ENCODE peak calls at places on chromosomes 13 and 19, in five cellular contexts. One of them, this sample, is unnamed.

GRCh38 chr19:17929056-17929455 is 3.8 kb upstream of the CCDC124 start:
- DNase-seq in Panc1: no peak
- DNase-seq in H1: no peak
- DNase-seq in sigmoid colon: no peak
- DNase-seq in SK-N-SH: no peak
- DNase-seq in this sample: no peak

GRCh38 chr19:1074512-1075283 is 7.7 kb downstream of the ARHGAP45 start:
- DNase-seq in Panc1: no peak
- DNase-seq in SK-N-SH: peak; percentile 100
- DNase-seq in H1: no peak
- DNase-seq in sigmoid colon: peak; percentile 87
- DNase-seq in this sample: no peak

GRCh38 chr19:3867971-3868769 is 668 bp downstream of the ZFR2 start:
- DNase-seq in SK-N-SH: peak; percentile 71
- DNase-seq in Panc1: no peak
- DNase-seq in sigmoid colon: no peak
- DNase-seq in H1: no peak
- DNase-seq in this sample: no peak

GRCh38 chr13:113654591-113655357 is 3.2 kb downstream of the ATP4B start:
- DNase-seq in Panc1: no peak
- DNase-seq in H1: no peak
- DNase-seq in sigmoid colon: peak; percentile 42
- DNase-seq in SK-N-SH: no peak
- DNase-seq in this sample: no peak

GRCh38 chr13:64441740-64442139 is 2788.4 kb downstream of the PCDH9 start:
- DNase-seq in H1: no peak
- DNase-seq in sigmoid colon: no peak
- DNase-seq in Panc1: no peak
- DNase-seq in SK-N-SH: no peak
- DNase-seq in this sample: no peak

GRCh38 chr13:47901451-47901850 is 99.6 kb downstream of the SUCLA2 start:
- DNase-seq in Panc1: no peak
- DNase-seq in sigmoid colon: no peak
- DNase-seq in SK-N-SH: no peak
- DNase-seq in H1: no peak
- DNase-seq in this sample: no peak

GRCh38 chr13:51502206-51502651 is 49.4 kb upstream of the INTS6 start:
- DNase-seq in Panc1: no peak
- DNase-seq in SK-N-SH: no peak
- DNase-seq in H1: no peak
- DNase-seq in sigmoid colon: no peak
- DNase-seq in this sample: peak; percentile 57

GRCh38 chr13:99386911-99387788 is 80.0 kb upstream of the GPR183 start:
- DNase-seq in H1: peak; percentile 31
- DNase-seq in SK-N-SH: peak; percentile 58
- DNase-seq in sigmoid colon: no peak
- DNase-seq in Panc1: peak; percentile 32
- DNase-seq in this sample: no peak

GRCh38 chr19:49458567-49458903 is 5.5 kb downstream of the ALDH16A1 start:
- DNase-seq in Panc1: no peak
- DNase-seq in H1: no peak
- DNase-seq in sigmoid colon: no peak
- DNase-seq in SK-N-SH: no peak
- DNase-seq in this sample: no peak

GRCh38 chr13:75938811-75939525 is 302.8 kb downstream of the LMO7 start:
- DNase-seq in SK-N-SH: no peak
- DNase-seq in Panc1: no peak
- DNase-seq in H1: no peak
- DNase-seq in sigmoid colon: no peak
- DNase-seq in this sample: no peak

GRCh38 chr19:27742041-27742440 is 1470.9 kb downstream of the UQCRFS1 start:
- DNase-seq in Panc1: no peak
- DNase-seq in sigmoid colon: no peak
- DNase-seq in H1: no peak
- DNase-seq in SK-N-SH: no peak
- DNase-seq in this sample: no peak

GRCh38 chr13:71242191-71242590 is 624.8 kb downstream of the DACH1 start:
- DNase-seq in sigmoid colon: no peak
- DNase-seq in SK-N-SH: no peak
- DNase-seq in H1: no peak
- DNase-seq in Panc1: no peak
- DNase-seq in this sample: no peak

GRCh38 chr19:4267101-4267900 is 11.8 kb upstream of the SHD start:
- DNase-seq in H1: peak; percentile 61
- DNase-seq in sigmoid colon: no peak
- DNase-seq in Panc1: peak; percentile 58
- DNase-seq in SK-N-SH: peak; percentile 89
- DNase-seq in this sample: peak; percentile 20

GRCh38 chr13:114151565-114152284 is 19.3 kb upstream of the RASA3 start:
- DNase-seq in Panc1: no peak
- DNase-seq in SK-N-SH: no peak
- DNase-seq in H1: no peak
- DNase-seq in sigmoid colon: no peak
- DNase-seq in this sample: no peak

GRCh38 chr19:49475995-49476880 is 2.2 kb downstream of the FLT3LG start:
- DNase-seq in SK-N-SH: peak; percentile 74
- DNase-seq in sigmoid colon: peak; percentile 74
- DNase-seq in Panc1: no peak
- DNase-seq in H1: no peak
- DNase-seq in this sample: no peak

GRCh38 chr13:75739244-75739868 is 103.2 kb downstream of the LMO7 start:
- DNase-seq in sigmoid colon: no peak
- DNase-seq in SK-N-SH: no peak
- DNase-seq in H1: no peak
- DNase-seq in Panc1: no peak
- DNase-seq in this sample: no peak

GRCh38 chr19:11168568-11168967 is 13.0 kb upstream of the SPC24 start:
- DNase-seq in Panc1: peak; percentile 86
- DNase-seq in sigmoid colon: no peak
- DNase-seq in H1: no peak
- DNase-seq in SK-N-SH: no peak
- DNase-seq in this sample: no peak

GRCh38 chr13:60617863-60618733 is 221.1 kb downstream of the TDRD3 start:
- DNase-seq in H1: peak; percentile 31
- DNase-seq in Panc1: no peak
- DNase-seq in SK-N-SH: no peak
- DNase-seq in sigmoid colon: no peak
- DNase-seq in this sample: peak; percentile 24

GRCh38 chr19:17339088-17339741 is 1.9 kb downstream of the GTPBP3 start:
- DNase-seq in H1: no peak
- DNase-seq in SK-N-SH: peak; percentile 63
- DNase-seq in Panc1: no peak
- DNase-seq in sigmoid colon: no peak
- DNase-seq in this sample: no peak

GRCh38 chr19:49812997-49813861 is at the start of gene FUZ:
- DNase-seq in SK-N-SH: peak; percentile 91
- DNase-seq in sigmoid colon: peak; percentile 99
- DNase-seq in Panc1: peak; percentile 91
- DNase-seq in H1: peak; percentile 96
- DNase-seq in this sample: peak; percentile 96

GRCh38 chr19:39211731-39212376 is 7.8 kb upstream of the SYCN start:
- DNase-seq in SK-N-SH: peak; percentile 13
- DNase-seq in sigmoid colon: no peak
- DNase-seq in Panc1: no peak
- DNase-seq in H1: no peak
- DNase-seq in this sample: no peak

GRCh38 chr13:64075543-64076271 is 2660.1 kb upstream of the PCDH20 start:
- DNase-seq in sigmoid colon: no peak
- DNase-seq in Panc1: no peak
- DNase-seq in SK-N-SH: no peak
- DNase-seq in H1: no peak
- DNase-seq in this sample: no peak

GRCh38 chr13:106573855-106574254 is 5.9 kb upstream of the ARGLU1 start:
- DNase-seq in Panc1: no peak
- DNase-seq in H1: no peak
- DNase-seq in sigmoid colon: peak; percentile 77
- DNase-seq in SK-N-SH: no peak
- DNase-seq in this sample: no peak

GRCh38 chr13:52975969-52976368 is 52.6 kb upstream of the OLFM4 start:
- DNase-seq in Panc1: no peak
- DNase-seq in SK-N-SH: no peak
- DNase-seq in sigmoid colon: no peak
- DNase-seq in H1: no peak
- DNase-seq in this sample: no peak

GRCh38 chr19:45059258-45059965 is 16.9 kb downstream of the ZNF296 start:
- DNase-seq in H1: no peak
- DNase-seq in Panc1: peak; percentile 42
- DNase-seq in sigmoid colon: peak; percentile 77
- DNase-seq in SK-N-SH: peak; percentile 87
- DNase-seq in this sample: no peak

GRCh38 chr19:45917421-45918091 is 3.0 kb upstream of the NANOS2 start:
- DNase-seq in H1: no peak
- DNase-seq in Panc1: no peak
- DNase-seq in SK-N-SH: no peak
- DNase-seq in sigmoid colon: no peak
- DNase-seq in this sample: no peak

GRCh38 chr13:40438999-40439797 is 227.2 kb downstream of the FOXO1 start:
- DNase-seq in H1: no peak
- DNase-seq in Panc1: no peak
- DNase-seq in SK-N-SH: no peak
- DNase-seq in sigmoid colon: no peak
- DNase-seq in this sample: no peak

GRCh38 chr13:43170497-43170896 is 147.1 kb downstream of the DNAJC15 start:
- DNase-seq in sigmoid colon: no peak
- DNase-seq in H1: no peak
- DNase-seq in SK-N-SH: no peak
- DNase-seq in Panc1: no peak
- DNase-seq in this sample: no peak
- H3K4me3 ChIP-seq in sigmoid colon: no peak overlapping the region
- H3K4me3 ChIP-seq in H1: no peak overlapping the region
- H3K4me3 ChIP-seq in SK-N-SH: no peak overlapping the region
- H3K4me3 ChIP-seq in Panc1: no peak overlapping the region
- H3K4me3 ChIP-seq in this sample: no peak overlapping the region

GRCh38 chr13:41973247-41973741 is 12.4 kb upstream of the VWA8 start:
- DNase-seq in Panc1: no peak
- DNase-seq in sigmoid colon: no peak
- DNase-seq in SK-N-SH: no peak
- DNase-seq in H1: peak; percentile 25
- DNase-seq in this sample: no peak

GRCh38 chr13:41971848-41972247 is 10.9 kb upstream of the VWA8 start:
- DNase-seq in Panc1: no peak
- DNase-seq in H1: no peak
- DNase-seq in sigmoid colon: no peak
- DNase-seq in SK-N-SH: no peak
- DNase-seq in this sample: no peak

GRCh38 chr13:41966671-41967070 is 5.8 kb upstream of the VWA8 start:
- DNase-seq in SK-N-SH: no peak
- DNase-seq in sigmoid colon: no peak
- DNase-seq in H1: no peak
- DNase-seq in Panc1: no peak
- DNase-seq in this sample: no peak

GRCh38 chr13:41970918-41971317 is 10.0 kb upstream of the VWA8 start:
- DNase-seq in sigmoid colon: no peak
- DNase-seq in SK-N-SH: no peak
- DNase-seq in H1: no peak
- DNase-seq in Panc1: no peak
- DNase-seq in this sample: no peak

GRCh38 chr13:41970022-41970421 is 9.1 kb upstream of the VWA8 start:
- DNase-seq in sigmoid colon: no peak
- DNase-seq in SK-N-SH: no peak
- DNase-seq in H1: no peak
- DNase-seq in Panc1: no peak
- DNase-seq in this sample: no peak
- TF ChIP-seq POLR2AphosphoS5 in sigmoid colon: no peak
- TF ChIP-seq POLR2AphosphoS5 in SK-N-SH: no peak
- TF ChIP-seq POLR2AphosphoS5 in H1: no peak
- TF ChIP-seq POLR2AphosphoS5 in Panc1: no peak
- TF ChIP-seq POLR2AphosphoS5 in this sample: no peak

DNA sequence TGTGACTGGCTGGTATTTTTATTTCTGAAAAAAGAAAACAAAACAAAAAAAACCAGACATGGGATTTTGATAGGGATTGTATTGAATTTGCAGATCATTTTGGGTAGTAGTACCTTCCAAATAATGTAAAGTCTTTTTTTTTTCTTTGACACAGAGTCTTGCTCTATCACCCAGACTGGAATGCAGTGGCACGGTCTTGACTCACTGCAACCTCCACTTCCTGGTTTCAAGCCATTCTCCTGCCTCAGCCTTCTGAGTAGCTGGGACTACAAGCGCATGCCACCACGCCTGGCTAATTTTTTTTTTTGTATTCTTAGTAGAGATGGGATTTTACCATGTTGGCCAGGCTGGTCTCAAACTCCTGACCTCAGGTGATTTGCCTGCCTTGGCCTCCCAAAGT is 4.2 kb downstream of the ZNF101 start:
- DNase-seq in SK-N-SH: no peak
- DNase-seq in sigmoid colon: no peak
- DNase-seq in Panc1: no peak
- DNase-seq in H1: no peak
- DNase-seq in this sample: no peak
- H3K4me3 ChIP-seq in SK-N-SH: no peak overlapping the region
- H3K4me3 ChIP-seq in sigmoid colon: no peak overlapping the region
- H3K4me3 ChIP-seq in Panc1: no peak overlapping the region
- H3K4me3 ChIP-seq in H1: no peak overlapping the region
- H3K4me3 ChIP-seq in this sample: no peak overlapping the region

GRCh38 chr13:97848886-97849285 is 104.6 kb upstream of the IPO5 start:
- DNase-seq in Panc1: no peak
- DNase-seq in SK-N-SH: no peak
- DNase-seq in H1: no peak
- DNase-seq in sigmoid colon: no peak
- DNase-seq in this sample: no peak
- TF ChIP-seq POLR2AphosphoS5 in Panc1: no peak
- TF ChIP-seq POLR2AphosphoS5 in SK-N-SH: no peak
- TF ChIP-seq POLR2AphosphoS5 in H1: no peak
- TF ChIP-seq POLR2AphosphoS5 in sigmoid colon: no peak
- TF ChIP-seq POLR2AphosphoS5 in this sample: no peak

GRCh38 chr19:33376423-33376822 is 2.9 kb downstream of the CEBPG start:
- DNase-seq in H1: no peak
- DNase-seq in SK-N-SH: no peak
- DNase-seq in sigmoid colon: peak; percentile 87
- DNase-seq in Panc1: peak; percentile 64
- DNase-seq in this sample: no peak

GRCh38 chr19:33375156-33375744 is 1.7 kb downstream of the CEBPG start:
- DNase-seq in H1: no peak
- DNase-seq in sigmoid colon: no peak
- DNase-seq in Panc1: no peak
- DNase-seq in SK-N-SH: no peak
- DNase-seq in this sample: no peak

GRCh38 chr19:33376931-33377557 is 3.5 kb downstream of the CEBPG start:
- DNase-seq in Panc1: no peak
- DNase-seq in H1: no peak
- DNase-seq in sigmoid colon: peak; percentile 28
- DNase-seq in SK-N-SH: no peak
- DNase-seq in this sample: no peak

GRCh38 chr19:33374406-33374703 is 846 bp downstream of the CEBPG start:
- DNase-seq in SK-N-SH: peak; percentile 53
- DNase-seq in Panc1: no peak
- DNase-seq in sigmoid colon: no peak
- DNase-seq in H1: no peak
- DNase-seq in this sample: no peak

GRCh38 chr19:33375760-33376159 is 2.3 kb downstream of the CEBPG start:
- DNase-seq in sigmoid colon: no peak
- DNase-seq in SK-N-SH: no peak
- DNase-seq in H1: no peak
- DNase-seq in Panc1: no peak
- DNase-seq in this sample: no peak
- H3K4me3 ChIP-seq in sigmoid colon: no peak overlapping the region
- H3K4me3 ChIP-seq in SK-N-SH: no peak overlapping the region
- H3K4me3 ChIP-seq in H1: no peak overlapping the region
- H3K4me3 ChIP-seq in Panc1: peak overlapping the region; percentile 96
- H3K4me3 ChIP-seq in this sample: peak overlapping the region; percentile 82

GRCh38 chr19:6730153-6730804 is 7.1 kb downstream of the GPR108 start:
- DNase-seq in SK-N-SH: peak; percentile 71
- DNase-seq in sigmoid colon: peak; percentile 86
- DNase-seq in Panc1: no peak
- DNase-seq in H1: peak; percentile 82
- DNase-seq in this sample: no peak
- TF ChIP-seq POLR2AphosphoS5 in SK-N-SH: no peak
- TF ChIP-seq POLR2AphosphoS5 in sigmoid colon: no peak
- TF ChIP-seq POLR2AphosphoS5 in Panc1: no peak
- TF ChIP-seq POLR2AphosphoS5 in H1: no peak
- TF ChIP-seq POLR2AphosphoS5 in this sample: no peak